ENCODE peak calls at places on chromosomes 4 and X, in four cellular contexts. One of them, this sample, is unnamed.

GRCh38 chrX:57900961-57901360 is 9.3 kb downstream of the ZXDA start:
- DNase-seq in H9: no peak
- DNase-seq in mesenchymal stem cell: no peak
- DNase-seq in neuronal stem cell: no peak
- DNase-seq in this sample: peak; percentile 25

GRCh38 chrX:69149466-69150293 is 15.6 kb downstream of the PJA1 start:
- DNase-seq in H9: peak; percentile 92
- DNase-seq in mesenchymal stem cell: no peak
- DNase-seq in neuronal stem cell: peak; percentile 67
- DNase-seq in this sample: peak; percentile 41

GRCh38 chrX:53288173-53288572 is 6.8 kb upstream of the IQSEC2 start:
- DNase-seq in H9: peak; percentile 60
- DNase-seq in mesenchymal stem cell: peak; percentile 33
- DNase-seq in neuronal stem cell: peak; percentile 52
- DNase-seq in this sample: no peak

GRCh38 chrX:12955882-12956703 is 18.8 kb upstream of the TMSB4X start:
- DNase-seq in H9: no peak
- DNase-seq in mesenchymal stem cell: peak; percentile 91
- DNase-seq in neuronal stem cell: no peak
- DNase-seq in this sample: peak; percentile 18

GRCh38 chrX:35351212-35351611 is 408.6 kb downstream of the FAM47B start:
- DNase-seq in H9: no peak
- DNase-seq in mesenchymal stem cell: peak; percentile 0
- DNase-seq in neuronal stem cell: no peak
- DNase-seq in this sample: no peak

GRCh38 chrX:3504916-3505315 is 158.5 kb upstream of the MXRA5 start:
- DNase-seq in H9: no peak
- DNase-seq in mesenchymal stem cell: no peak
- DNase-seq in neuronal stem cell: no peak
- DNase-seq in this sample: no peak

GRCh38 chr4:25928956-25929336 is 14.9 kb downstream of the SMIM20 start:
- DNase-seq in H9: no peak
- DNase-seq in mesenchymal stem cell: no peak
- DNase-seq in neuronal stem cell: no peak
- DNase-seq in this sample: no peak

GRCh38 chr4:57410331-57411052 is 300.3 kb upstream of the IGFBP7 start:
- DNase-seq in H9: no peak
- DNase-seq in mesenchymal stem cell: no peak
- DNase-seq in neuronal stem cell: peak; percentile 18
- DNase-seq in this sample: no peak

GRCh38 chr4:124278477-124278876 is 434.1 kb downstream of the ANKRD50 start:
- DNase-seq in H9: no peak
- DNase-seq in mesenchymal stem cell: peak; percentile 34
- DNase-seq in neuronal stem cell: no peak
- DNase-seq in this sample: peak; percentile 89

GRCh38 chrX:120468479-120468824 is 644 bp downstream of the LAMP2 start:
- DNase-seq in H9: no peak
- DNase-seq in mesenchymal stem cell: peak; percentile 3
- DNase-seq in neuronal stem cell: no peak
- DNase-seq in this sample: peak; percentile 15

GRCh38 chr4:52051213-52051614 is at the start of gene SPATA18:
- DNase-seq in H9: peak; percentile 28
- DNase-seq in mesenchymal stem cell: peak; percentile 37
- DNase-seq in neuronal stem cell: no peak
- DNase-seq in this sample: no peak

GRCh38 chr4:26576171-26576829 is 7.6 kb upstream of the TBC1D19 start:
- DNase-seq in H9: no peak
- DNase-seq in mesenchymal stem cell: peak; percentile 53
- DNase-seq in neuronal stem cell: no peak
- DNase-seq in this sample: peak; percentile 43

GRCh38 chr4:177281544-177281943 is 28.1 kb upstream of the NEIL3 start:
- DNase-seq in H9: no peak
- DNase-seq in mesenchymal stem cell: peak; percentile 42
- DNase-seq in neuronal stem cell: no peak
- DNase-seq in this sample: no peak

GRCh38 chr4:38512840-38513239 is 151.2 kb upstream of the KLF3 start:
- DNase-seq in H9: no peak
- DNase-seq in mesenchymal stem cell: no peak
- DNase-seq in neuronal stem cell: no peak
- DNase-seq in this sample: no peak

GRCh38 chr4:140186651-140187315 is 32.8 kb upstream of the MAML3 start:
- DNase-seq in H9: no peak
- DNase-seq in mesenchymal stem cell: peak; percentile 54
- DNase-seq in neuronal stem cell: no peak
- DNase-seq in this sample: peak; percentile 75

GRCh38 chrX:96684339-96685204 is at the start of gene DIAPH2:
- DNase-seq in H9: peak; percentile 90
- DNase-seq in mesenchymal stem cell: peak; percentile 84
- DNase-seq in neuronal stem cell: peak; percentile 39
- DNase-seq in this sample: peak; percentile 80

GRCh38 chr4:26081795-26082498 is 167.9 kb downstream of the SMIM20 start:
- DNase-seq in H9: no peak
- DNase-seq in mesenchymal stem cell: peak; percentile 61
- DNase-seq in neuronal stem cell: peak; percentile 43
- DNase-seq in this sample: no peak

GRCh38 chr4:110055014-110055768 is 142.5 kb downstream of the EGF start:
- DNase-seq in H9: no peak
- DNase-seq in mesenchymal stem cell: peak; percentile 36
- DNase-seq in neuronal stem cell: no peak
- DNase-seq in this sample: no peak

GRCh38 chr4:151530783-151531182 is 121.8 kb downstream of the FHIP1A start:
- DNase-seq in H9: no peak
- DNase-seq in mesenchymal stem cell: peak; percentile 6
- DNase-seq in neuronal stem cell: no peak
- DNase-seq in this sample: no peak

GRCh38 chr4:133668061-133668851 is 519.2 kb downstream of the PCDH10 start:
- DNase-seq in H9: peak; percentile 33
- DNase-seq in mesenchymal stem cell: no peak
- DNase-seq in neuronal stem cell: no peak
- DNase-seq in this sample: no peak

DNA sequence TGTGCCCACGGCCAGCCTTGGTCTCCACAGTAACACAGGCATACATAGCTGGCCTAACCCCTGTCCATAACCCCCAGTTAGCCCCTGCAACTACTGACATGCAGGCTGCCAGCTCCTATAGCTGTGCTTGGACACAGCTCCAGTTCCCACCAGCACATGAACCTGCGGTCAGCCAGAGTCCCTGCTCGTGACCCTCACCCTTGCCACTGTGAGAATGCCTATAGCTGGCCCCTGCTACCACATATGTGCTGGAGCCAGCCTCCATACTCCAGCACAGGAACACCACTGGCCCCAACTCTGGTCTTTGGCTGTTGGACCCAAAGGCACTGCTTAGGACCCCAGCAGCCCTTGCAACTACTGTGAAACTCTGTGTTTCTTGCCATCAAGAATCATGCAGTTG is 930.9 kb downstream of the ADGRL3 start:
- DNase-seq in H9: no peak
- DNase-seq in mesenchymal stem cell: no peak
- DNase-seq in neuronal stem cell: no peak
- DNase-seq in this sample: no peak
- H2BK12ac ChIP-seq in H9: no peak overlapping the region
- H2BK12ac ChIP-seq in mesenchymal stem cell: no peak overlapping the region
- H2BK12ac ChIP-seq in neuronal stem cell: no peak overlapping the region
- H2BK12ac ChIP-seq in this sample: no peak overlapping the region

GRCh38 chr4:705278-706082 is at the start of gene PCGF3:
- DNase-seq in H9: peak; percentile 97
- DNase-seq in mesenchymal stem cell: peak; percentile 94
- DNase-seq in neuronal stem cell: peak; percentile 93
- DNase-seq in this sample: peak; percentile 96

GRCh38 chr4:704198-704891 is 1.3 kb upstream of the PCGF3 start:
- DNase-seq in H9: no peak
- DNase-seq in mesenchymal stem cell: no peak
- DNase-seq in neuronal stem cell: no peak
- DNase-seq in this sample: no peak

GRCh38 chr4:703336-704197 is 2.1 kb upstream of the PCGF3 start:
- DNase-seq in H9: no peak
- DNase-seq in mesenchymal stem cell: no peak
- DNase-seq in neuronal stem cell: no peak
- DNase-seq in this sample: no peak

GRCh38 chr4:706834-707598 is 1.4 kb downstream of the PCGF3 start:
- DNase-seq in H9: no peak
- DNase-seq in mesenchymal stem cell: no peak
- DNase-seq in neuronal stem cell: no peak
- DNase-seq in this sample: no peak

DNA sequence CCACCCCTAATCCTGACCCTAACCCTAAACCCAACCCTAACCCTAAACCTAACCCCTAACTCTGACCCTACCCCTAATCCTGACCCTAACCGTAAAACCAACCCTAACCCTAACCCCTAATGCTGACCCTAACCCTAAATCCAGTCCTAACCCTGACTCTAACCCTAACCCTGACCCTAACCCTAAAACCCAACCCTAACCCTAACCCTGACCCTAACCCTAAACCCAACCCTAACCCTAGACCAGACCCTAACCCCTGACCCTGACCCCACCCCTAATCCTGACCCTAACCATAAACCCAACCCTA is 708 bp upstream of the PCGF3 start:
- DNase-seq in H9: no peak
- DNase-seq in mesenchymal stem cell: no peak
- DNase-seq in neuronal stem cell: no peak
- DNase-seq in this sample: no peak
- H3K14ac ChIP-seq in H9: no peak overlapping the region
- H3K14ac ChIP-seq in mesenchymal stem cell: no peak overlapping the region
- H3K14ac ChIP-seq in neuronal stem cell: no peak overlapping the region
- H3K14ac ChIP-seq in this sample: no peak overlapping the region

GRCh38 chr4:14916554-14917304 is 85.6 kb upstream of the CPEB2 start:
- DNase-seq in H9: no peak
- DNase-seq in mesenchymal stem cell: peak; percentile 81
- DNase-seq in neuronal stem cell: no peak
- DNase-seq in this sample: no peak
- H2BK12ac ChIP-seq in H9: no peak overlapping the region
- H2BK12ac ChIP-seq in mesenchymal stem cell: peak overlapping the region; percentile 15
- H2BK12ac ChIP-seq in neuronal stem cell: no peak overlapping the region
- H2BK12ac ChIP-seq in this sample: no peak overlapping the region

GRCh38 chrX:154444001-154444754 is at the start of gene FAM50A:
- DNase-seq in H9: peak; percentile 51
- DNase-seq in mesenchymal stem cell: peak; percentile 65
- DNase-seq in neuronal stem cell: no peak
- DNase-seq in this sample: peak; percentile 77

GRCh38 chrX:154445776-154446175 is 1.8 kb downstream of the FAM50A start:
- DNase-seq in H9: no peak
- DNase-seq in mesenchymal stem cell: no peak
- DNase-seq in neuronal stem cell: no peak
- DNase-seq in this sample: no peak

GRCh38 chrX:154444755-154445246 is 860 bp downstream of the FAM50A start:
- DNase-seq in H9: no peak
- DNase-seq in mesenchymal stem cell: no peak
- DNase-seq in neuronal stem cell: no peak
- DNase-seq in this sample: no peak

GRCh38 chrX:154448484-154448883 is 4.5 kb downstream of the FAM50A start:
- DNase-seq in H9: no peak
- DNase-seq in mesenchymal stem cell: no peak
- DNase-seq in neuronal stem cell: no peak
- DNase-seq in this sample: no peak

DNA sequence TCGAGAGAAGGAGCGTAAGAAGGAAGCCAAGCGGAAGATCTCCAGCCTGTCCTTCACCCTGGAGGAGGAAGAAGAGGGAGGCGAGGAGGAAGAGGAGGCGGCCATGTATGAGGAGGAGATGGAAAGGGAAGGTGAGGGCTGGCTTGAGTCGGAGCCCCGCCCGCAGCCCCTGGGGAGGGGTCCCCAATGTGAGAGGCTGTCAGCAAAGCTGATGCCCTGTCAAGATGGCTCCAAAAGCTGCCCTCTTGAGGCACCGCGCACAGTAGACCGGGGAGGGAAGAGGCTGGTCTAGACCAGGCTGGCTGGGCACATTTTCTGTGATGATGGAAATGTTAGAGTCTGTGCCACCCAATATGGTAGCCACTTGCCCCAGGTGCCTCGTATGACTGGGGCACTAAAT is 2.5 kb downstream of the FAM50A start:
- DNase-seq in H9: no peak
- DNase-seq in mesenchymal stem cell: no peak
- DNase-seq in neuronal stem cell: no peak
- DNase-seq in this sample: no peak
- H3K14ac ChIP-seq in H9: no peak overlapping the region
- H3K14ac ChIP-seq in mesenchymal stem cell: no peak overlapping the region
- H3K14ac ChIP-seq in neuronal stem cell: no peak overlapping the region
- H3K14ac ChIP-seq in this sample: no peak overlapping the region

GRCh38 chr4:42326524-42326923 is 70.8 kb upstream of the SHISA3 start:
- DNase-seq in H9: no peak
- DNase-seq in mesenchymal stem cell: no peak
- DNase-seq in neuronal stem cell: no peak
- DNase-seq in this sample: no peak
- H2BK12ac ChIP-seq in H9: no peak overlapping the region
- H2BK12ac ChIP-seq in mesenchymal stem cell: no peak overlapping the region
- H2BK12ac ChIP-seq in neuronal stem cell: no peak overlapping the region
- H2BK12ac ChIP-seq in this sample: no peak overlapping the region

GRCh38 chrX:70172964-70173363 is 4.3 kb upstream of the DGAT2L6 start:
- DNase-seq in H9: no peak
- DNase-seq in mesenchymal stem cell: no peak
- DNase-seq in neuronal stem cell: no peak
- DNase-seq in this sample: no peak

GRCh38 chrX:70172226-70172625 is 5.1 kb upstream of the DGAT2L6 start:
- DNase-seq in H9: no peak
- DNase-seq in mesenchymal stem cell: no peak
- DNase-seq in neuronal stem cell: no peak
- DNase-seq in this sample: no peak

GRCh38 chrX:70169281-70169680 is 8.0 kb upstream of the DGAT2L6 start:
- DNase-seq in H9: no peak
- DNase-seq in mesenchymal stem cell: no peak
- DNase-seq in neuronal stem cell: no peak
- DNase-seq in this sample: no peak

GRCh38 chrX:70174754-70175153 is 2.5 kb upstream of the DGAT2L6 start:
- DNase-seq in H9: no peak
- DNase-seq in mesenchymal stem cell: no peak
- DNase-seq in neuronal stem cell: no peak
- DNase-seq in this sample: no peak

GRCh38 chrX:70171636-70172035 is 5.6 kb upstream of the DGAT2L6 start:
- DNase-seq in H9: no peak
- DNase-seq in mesenchymal stem cell: no peak
- DNase-seq in neuronal stem cell: no peak
- DNase-seq in this sample: no peak
- H3K14ac ChIP-seq in H9: no peak overlapping the region
- H3K14ac ChIP-seq in mesenchymal stem cell: no peak overlapping the region
- H3K14ac ChIP-seq in neuronal stem cell: no peak overlapping the region
- H3K14ac ChIP-seq in this sample: no peak overlapping the region

GRCh38 chrX:42797646-42798045 is 19.7 kb upstream of the PPP1R2C start:
- DNase-seq in H9: no peak
- DNase-seq in mesenchymal stem cell: peak; percentile 29
- DNase-seq in neuronal stem cell: no peak
- DNase-seq in this sample: peak; percentile 23
- H2BK12ac ChIP-seq in H9: no peak overlapping the region
- H2BK12ac ChIP-seq in mesenchymal stem cell: no peak overlapping the region
- H2BK12ac ChIP-seq in neuronal stem cell: no peak overlapping the region
- H2BK12ac ChIP-seq in this sample: no peak overlapping the region

GRCh38 chr4:73221734-73222133 is 36.9 kb downstream of the ANKRD17 start:
- DNase-seq in H9: no peak
- DNase-seq in mesenchymal stem cell: peak; percentile 15
- DNase-seq in neuronal stem cell: no peak
- DNase-seq in this sample: no peak
- H3K14ac ChIP-seq in H9: no peak overlapping the region
- H3K14ac ChIP-seq in mesenchymal stem cell: no peak overlapping the region
- H3K14ac ChIP-seq in neuronal stem cell: no peak overlapping the region
- H3K14ac ChIP-seq in this sample: no peak overlapping the region

This sample was measured in trophoblast cell.